ENCODE peak calls at places on chromosome 17, in seven cellular contexts. G is iPS DF 6.9, F is AG04450, B is cardiac muscle cell, H is hepatocyte, T is skeletal muscle cell, O is fibroblast of pulmonary artery. D is an unnamed sample.

GRCh38 chr17:81132770-81133723 is 32.3 kb upstream of the PVALEF start:
- DNase-seq in T (no peak), B (no peak), F (no peak), O (no peak), G (no peak), H (no peak), D (no peak)

GRCh38 chr17:40315678-40316570 is 6.9 kb downstream of the RARA start:
- DNase-seq in H (no peak), B (no peak), F (no peak), T (no peak), G (no peak), O (no peak), D (no peak)

GRCh38 chr17:32604966-32605365 is 118.2 kb downstream of the CDK5R1 start:
- DNase-seq in H (no peak), T (no peak), B (no peak), G (no peak), F (no peak), O (no peak), D (no peak)

GRCh38 chr17:41824086-41824485 is 11.3 kb downstream of the FKBP10 start:
- DNase-seq in B (no peak), T (no peak), O (no peak), F (no peak), G (no peak), H (no peak), D (no peak)

GRCh38 chr17:2337811-2338657 is 733 bp downstream of the SGSM2 start:
- DNase-seq in F (no peak), O (peak; percentile 54), T (no peak), H (peak; percentile 84), G (no peak), B (peak; percentile 62), D (peak; percentile 65)

GRCh38 chr17:66733759-66734158 is 101.2 kb upstream of the CACNG5 start:
- DNase-seq in G (no peak), H (no peak), B (peak; percentile 20), T (no peak), O (no peak), F (no peak), D (no peak)

GRCh38 chr17:8048736-8049135 is 9.9 kb downstream of the ALOX15B start:
- DNase-seq in G (no peak), T (no peak), B (no peak), F (no peak), O (no peak), H (no peak), D (no peak)

GRCh38 chr17:35051183-35051578 is 12.3 kb downstream of the RFFL start:
- DNase-seq in G (no peak), F (no peak), T (no peak), B (peak; percentile 12), H (no peak), O (peak; percentile 20), D (no peak)

GRCh38 chr17:16091773-16092172 is 92.1 kb downstream of the TTC19 start:
- DNase-seq in O (no peak), B (peak; percentile 6), F (no peak), T (no peak), G (no peak), H (no peak), D (no peak)

GRCh38 chr17:56596741-56597494 is 3.4 kb downstream of the NOG start:
- DNase-seq in H (no peak), F (no peak), B (no peak), T (no peak), G (no peak), O (no peak), D (no peak)

GRCh38 chr17:57110579-57111367 is 25.7 kb downstream of the AKAP1 start:
- DNase-seq in G (no peak), B (no peak), H (no peak), F (no peak), O (no peak), T (no peak), D (no peak)

DNA sequence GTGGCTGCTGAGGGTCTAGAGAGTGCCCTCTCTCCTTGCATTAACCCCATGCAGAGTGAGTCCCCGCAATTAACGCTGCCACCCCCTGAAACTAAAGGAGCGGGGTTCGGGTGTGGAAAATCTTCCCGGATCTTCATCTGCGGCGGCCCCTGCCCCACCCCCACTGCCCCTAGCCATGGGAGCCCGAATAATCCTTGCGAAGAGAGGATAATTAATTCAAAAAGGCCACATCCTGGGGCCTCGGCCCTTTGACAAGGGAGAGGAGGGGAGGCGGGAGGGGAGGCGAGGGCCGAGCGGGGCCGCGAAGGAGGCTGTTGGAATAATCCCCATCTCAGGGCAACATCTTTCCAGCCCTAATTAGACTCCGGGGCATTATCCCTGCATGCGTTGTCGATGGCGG is 387.4 kb upstream of the TNRC6C start:
- DNase-seq in O (no peak), G (no peak), B (no peak), T (no peak), F (no peak), H (no peak), D (no peak)
- H3K4me3 ChIP-seq in O (no peak overlapping the region), G (no peak overlapping the region), B (no peak overlapping the region), T (no peak overlapping the region), F (no peak overlapping the region), H (no peak overlapping the region), D (no peak overlapping the region)

DNA sequence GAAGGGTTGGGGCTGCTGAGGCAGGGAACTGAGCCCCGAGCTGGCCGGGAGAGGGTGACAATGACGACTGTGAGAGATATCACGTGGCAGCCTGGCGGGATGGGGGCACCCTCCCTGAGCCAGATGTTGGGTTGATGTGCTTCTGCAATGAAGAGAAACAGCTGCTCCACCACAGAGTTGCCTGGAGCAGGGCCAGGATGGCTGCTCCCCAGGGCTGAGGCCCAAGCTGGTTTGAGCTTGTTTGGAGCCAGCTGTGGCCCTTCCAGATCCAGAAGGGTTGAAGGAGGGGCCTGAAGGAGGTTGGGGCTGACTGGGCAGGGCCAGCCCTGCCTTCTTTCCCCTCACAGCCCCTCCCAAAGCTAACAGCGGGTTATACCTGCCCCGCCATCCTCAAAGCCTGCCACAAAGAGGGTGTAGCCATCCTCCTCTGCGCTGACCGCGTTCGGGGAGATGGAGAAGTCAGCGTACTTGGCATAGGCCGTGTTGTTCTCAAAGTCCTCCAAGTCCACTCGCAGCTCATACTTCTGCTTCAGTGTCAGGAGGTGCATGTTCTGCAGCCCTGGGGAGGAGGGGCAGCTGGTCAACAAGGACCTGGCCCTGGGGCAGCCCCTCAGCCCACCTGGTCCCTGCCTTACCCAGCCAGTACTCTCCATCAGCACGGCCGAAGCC is 2.1 kb downstream of the MFAP4 start:
- DNase-seq in T (peak; percentile 88), O (peak; percentile 96), F (peak; percentile 88), G (no peak), H (peak; percentile 88), B (peak; percentile 98), D (peak; percentile 84)
- H3K4me3 ChIP-seq in T (no peak overlapping the region), O (peak overlapping the region; percentile 58), F (peak overlapping the region; percentile 76), G (no peak overlapping the region), H (peak overlapping the region; percentile 6), B (no peak overlapping the region), D (no peak overlapping the region)

GRCh38 chr17:77145209-77145608 is 4.4 kb downstream of the SEC14L1 start:
- DNase-seq in O (no peak), H (no peak), B (no peak), G (no peak), T (no peak), F (no peak), D (no peak)

GRCh38 chr17:77143306-77143705 is 2.5 kb downstream of the SEC14L1 start:
- DNase-seq in G (no peak), F (no peak), H (no peak), T (no peak), B (no peak), O (no peak), D (no peak)

GRCh38 chr17:77142689-77143088 is 1.9 kb downstream of the SEC14L1 start:
- DNase-seq in O (no peak), H (no peak), T (no peak), G (no peak), F (no peak), B (no peak), D (no peak)

GRCh38 chr17:77145635-77146632 is 5.2 kb downstream of the SEC14L1 start:
- DNase-seq in G (no peak), H (peak; percentile 71), B (peak; percentile 83), T (no peak), O (peak; percentile 82), F (no peak), D (peak; percentile 46)

DNA sequence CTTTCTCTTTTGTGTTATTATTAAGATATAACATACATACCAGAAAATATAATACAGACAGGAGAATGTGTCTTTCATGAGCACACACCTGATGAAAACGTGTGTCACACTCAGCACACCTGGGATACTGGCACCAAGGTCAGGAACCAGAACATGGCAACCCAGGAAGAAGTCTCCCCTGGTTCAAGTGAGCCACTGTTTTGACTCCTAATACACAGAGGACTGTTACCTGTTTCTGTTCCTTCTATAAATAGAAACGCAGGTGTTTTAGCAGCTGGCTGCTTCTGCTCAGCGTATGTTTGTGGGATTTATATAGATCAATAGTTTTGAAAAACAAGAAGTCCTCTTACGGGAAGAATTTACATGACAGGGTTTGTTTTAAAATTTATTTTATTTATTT is 3.5 kb downstream of the SEC14L1 start:
- DNase-seq in H (no peak), G (no peak), O (no peak), B (no peak), F (no peak), T (no peak), D (no peak)
- H3K4me3 ChIP-seq in H (no peak overlapping the region), G (no peak overlapping the region), O (peak overlapping the region; percentile 92), B (no peak overlapping the region), F (no peak overlapping the region), T (no peak overlapping the region), D (no peak overlapping the region)

GRCh38 chr17:19645608-19646250 is 2.8 kb upstream of the ALDH3A2 start:
- DNase-seq in G (peak; percentile 58), O (peak; percentile 16), B (peak; percentile 35), T (no peak), H (peak; percentile 37), F (no peak), D (no peak)
- H3K4me3 ChIP-seq in G (no peak overlapping the region), O (no peak overlapping the region), B (no peak overlapping the region), T (no peak overlapping the region), H (no peak overlapping the region), F (no peak overlapping the region), D (no peak overlapping the region)

DNA sequence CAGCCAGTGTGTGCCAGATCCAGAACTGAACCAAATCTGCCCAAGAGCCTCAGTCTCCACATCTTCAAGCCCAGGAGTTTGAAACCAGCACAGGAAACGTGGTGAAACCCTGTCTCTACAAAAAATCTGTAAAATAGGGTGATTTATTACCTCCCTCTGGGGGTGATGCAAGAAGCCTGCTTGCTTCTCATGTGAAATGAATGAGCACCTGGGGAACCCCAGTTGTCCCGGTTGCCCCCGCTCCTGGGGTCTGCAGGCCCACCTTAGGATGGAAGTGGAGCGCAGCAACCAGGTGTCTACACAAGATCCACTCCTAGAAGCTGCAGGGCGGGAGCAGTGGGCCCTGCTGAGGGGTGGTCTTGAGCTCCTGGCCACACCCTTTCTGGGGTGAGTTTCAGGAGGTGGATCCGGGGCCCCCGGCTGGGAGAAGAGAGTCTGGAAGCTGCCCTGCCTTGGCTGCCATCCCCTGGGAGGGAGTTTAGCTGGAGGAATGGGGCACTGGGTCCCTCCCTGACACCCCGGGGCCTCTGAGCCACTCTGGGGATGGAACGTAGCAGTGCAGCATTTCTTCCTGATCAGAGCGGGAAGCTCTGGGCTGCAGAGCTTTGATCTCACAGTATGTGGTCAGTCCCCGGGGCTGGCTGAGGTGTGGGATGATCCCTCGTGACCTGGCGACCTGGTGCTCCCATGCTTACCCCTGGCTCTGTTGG is 117.8 kb downstream of the RAB11FIP4 start:
- DNase-seq in G (no peak), F (no peak), H (no peak), O (no peak), T (no peak), B (no peak), D (no peak)
- H3K4me3 ChIP-seq in G (no peak overlapping the region), F (no peak overlapping the region), H (no peak overlapping the region), O (no peak overlapping the region), T (no peak overlapping the region), B (no peak overlapping the region), D (no peak overlapping the region)